ENCODE peak calls at places on chromosomes 12 and 14, in ten cellular contexts. J is fibroblast of the aortic adventitia; G is lower lobe of right lung; N is BE2C; K is endothelial cell; B is RWPE1; T is Panc1; U is AG10803; Q is CD4-positive, alpha-beta T cell; X is NCI-H1092. Y is an unnamed sample.

GRCh38 chr12:121494093-121494787 is 86.6 kb downstream of the KDM2B start:
- DNase-seq in J (peak), G (no peak), N (peak), K (peak), B (peak), T (peak), U (peak), Q (peak), X (no peak), Y (no peak)

GRCh38 chr12:96397756-96398421 is 2.4 kb downstream of the CDK17 start:
- DNase-seq in J (peak), G (no peak), N (no peak), K (no peak), B (no peak), T (no peak), U (peak), Q (no peak), X (no peak), Y (no peak)

GRCh38 chr14:32932921-32933622 is 5.6 kb upstream of the NPAS3 start:
- DNase-seq in J (no peak), G (no peak), N (no peak), K (peak), B (no peak), T (no peak), U (no peak), Q (no peak), X (no peak), Y (no peak)

GRCh38 chr12:7667025-7667575 is 1.4 kb upstream of the APOBEC1 start:
- DNase-seq in J (no peak), G (no peak), N (no peak), K (no peak), B (peak), T (no peak), U (peak), Q (no peak), X (no peak), Y (no peak)

GRCh38 chr12:1925125-1925963 is 6.9 kb upstream of the CACNA2D4 start:
- DNase-seq in J (no peak), G (peak), N (no peak), K (no peak), B (no peak), T (no peak), U (no peak), Q (no peak), X (no peak), Y (no peak)

GRCh38 chr12:52185400-52185967 is 6.3 kb downstream of the KRT80 start:
- DNase-seq in J (no peak), G (no peak), N (no peak), K (no peak), B (no peak), T (no peak), U (no peak), Q (no peak), X (no peak), Y (no peak)

GRCh38 chr12:6644903-6645302 is 2.3 kb downstream of the ACRBP start:
- DNase-seq in J (peak), G (no peak), N (no peak), K (peak), B (no peak), T (no peak), U (no peak), Q (no peak), X (no peak), Y (no peak)

GRCh38 chr14:105092912-105093425 is 27.7 kb upstream of the GPR132 start:
- DNase-seq in J (peak), G (peak), N (no peak), K (peak), B (peak), T (no peak), U (peak), Q (peak), X (no peak), Y (no peak)

Y was measured in NCI-H774.